ENCODE peak calls at places on chromosomes 4 and X, in seven cellular contexts. U, Q, K, Y, A, V and D are unnamed samples.

GRCh38 chr4:8641256-8641655 is 48.7 kb downstream of the CPZ start:
- DNase-seq in A (no peak), Y (no peak), K (no peak), Q (no peak), V (no peak), U (no peak), D (no peak)

GRCh38 chr4:22504931-22505330 is 10.9 kb downstream of the ADGRA3 start:
- DNase-seq in A (no peak), V (peak; percentile 27), U (no peak), K (no peak), Y (no peak), Q (no peak), D (no peak)

GRCh38 chrX:139640259-139640658 is 67.7 kb downstream of the MCF2 start:
- DNase-seq in A (no peak), K (no peak), U (no peak), V (no peak), Y (no peak), Q (no peak), D (no peak)

GRCh38 chrX:23844502-23845138 is 61.6 kb downstream of the SAT1 start:
- DNase-seq in Q (no peak), Y (no peak), K (no peak), V (peak; percentile 6), A (no peak), U (no peak), D (no peak)

GRCh38 chrX:11998944-11999343 is 139.3 kb upstream of the FRMPD4 start:
- DNase-seq in K (no peak), U (no peak), Q (no peak), A (no peak), V (no peak), Y (no peak), D (no peak)

GRCh38 chr4:115920637-115921036 is 807.2 kb upstream of the NDST4 start:
- DNase-seq in A (no peak), Y (no peak), V (no peak), Q (no peak), K (no peak), U (no peak), D (no peak)

GRCh38 chr4:2357821-2358745 is 60.4 kb downstream of the ZFYVE28 start:
- DNase-seq in U (no peak), Y (no peak), Q (no peak), A (no peak), V (no peak), K (no peak), D (peak; percentile 26)

GRCh38 chr4:128385683-128386304 is 98.2 kb upstream of the PGRMC2 start:
- DNase-seq in Q (no peak), U (no peak), K (no peak), A (no peak), V (peak; percentile 81), Y (no peak), D (no peak)

GRCh38 chr4:176193126-176193525 is 2.3 kb downstream of the SPATA4 start:
- DNase-seq in U (no peak), K (no peak), A (no peak), V (peak; percentile 68), Q (no peak), Y (no peak), D (no peak)

GRCh38 chr4:177393236-177393635 is 49.0 kb downstream of the AGA start:
- DNase-seq in V (no peak), Y (no peak), A (no peak), K (no peak), U (no peak), Q (no peak), D (peak; percentile 51)

GRCh38 chrX:129039176-129039575 is 484.1 kb downstream of the SMARCA1 start:
- DNase-seq in A (no peak), U (no peak), Q (no peak), V (no peak), K (no peak), Y (no peak), D (no peak)

GRCh38 chr4:76388160-76388908 is 32.6 kb downstream of the CCDC158 start:
- DNase-seq in A (no peak), Y (no peak), Q (no peak), U (no peak), V (peak; percentile 7), K (no peak), D (no peak)

GRCh38 chrX:101482296-101482695 is 3.0 kb upstream of the ARMCX4 start:
- DNase-seq in K (no peak), A (no peak), Q (no peak), V (peak; percentile 25), U (no peak), Y (no peak), D (no peak)

GRCh38 chr4:124275-125081 is at the start of gene ZNF718:
- DNase-seq in Y (peak; percentile 89), A (peak; percentile 81), K (peak; percentile 92), U (no peak), V (peak; percentile 93), Q (peak; percentile 87), D (peak; percentile 85)

GRCh38 chr4:88900432-88900831 is 156.6 kb downstream of the FAM13A start:
- DNase-seq in Q (no peak), Y (no peak), V (peak; percentile 77), U (no peak), A (no peak), K (peak; percentile 36), D (no peak)